ENCODE peak calls at places on chromosomes 5 and 9, in seven cellular contexts. X is GM23338, Q is HCT116, N is neural progenitor cell, S is GM23248, T is OCI-LY7, F is MM.1S. J is an unnamed sample.

GRCh38 chr5:65102826-65103673 is 334.3 kb downstream of the CWC27 start:
- DNase-seq in X (peak; percentile 92), Q (no peak), N (peak; percentile 21), S (peak; percentile 66), T (peak; percentile 82), F (peak; percentile 59), J (peak; percentile 67)

GRCh38 chr9:95107001-95107749 is 210.3 kb downstream of the FANCC start:
- DNase-seq in X (no peak), Q (no peak), N (no peak), S (no peak), T (no peak), F (no peak), J (no peak)

GRCh38 chr5:73274870-73275756 is 102.1 kb downstream of the TMEM174 start:
- DNase-seq in X (no peak), Q (no peak), N (no peak), S (peak; percentile 79), T (no peak), F (no peak), J (peak; percentile 36)

GRCh38 chr5:124309241-124309977 is 437.0 kb downstream of the ZNF608 start:
- DNase-seq in X (peak; percentile 61), Q (no peak), N (peak; percentile 27), S (no peak), T (no peak), F (no peak), J (no peak)

GRCh38 chr9:76007935-76008334 is 117.5 kb downstream of the PCSK5 start:
- DNase-seq in X (no peak), Q (no peak), N (no peak), S (no peak), T (no peak), F (no peak), J (no peak)

GRCh38 chr9:33044677-33045282 is 19.7 kb downstream of the DNAJA1 start:
- DNase-seq in X (peak; percentile 81), Q (no peak), N (peak; percentile 62), S (no peak), T (no peak), F (no peak), J (peak; percentile 57)

GRCh38 chr5:25694805-25695204 is 1050.0 kb upstream of the CDH10 start:
- DNase-seq in X (no peak), Q (no peak), N (no peak), S (no peak), T (no peak), F (no peak), J (no peak)

GRCh38 chr5:77356740-77357139 is 135.4 kb downstream of the WDR41 start:
- DNase-seq in X (no peak), Q (no peak), N (no peak), S (peak; percentile 59), T (no peak), F (no peak), J (no peak)

GRCh38 chr9:7756088-7756487 is 43.5 kb downstream of the DMAC1 start:
- DNase-seq in X (no peak), Q (no peak), N (no peak), S (no peak), T (no peak), F (peak; percentile 73), J (no peak)

GRCh38 chr5:120765189-120765588 is 301.1 kb downstream of the PRR16 start:
- DNase-seq in X (no peak), Q (no peak), N (no peak), S (peak; percentile 54), T (no peak), F (no peak), J (no peak)

GRCh38 chr9:80698725-80699124 is 990.6 kb downstream of the TLE1 start:
- DNase-seq in X (no peak), Q (no peak), N (no peak), S (no peak), T (no peak), F (no peak), J (no peak)

GRCh38 chr9:80701061-80701460 is 988.3 kb downstream of the TLE1 start:
- DNase-seq in X (no peak), Q (no peak), N (no peak), S (no peak), T (no peak), F (no peak), J (no peak)

DNA sequence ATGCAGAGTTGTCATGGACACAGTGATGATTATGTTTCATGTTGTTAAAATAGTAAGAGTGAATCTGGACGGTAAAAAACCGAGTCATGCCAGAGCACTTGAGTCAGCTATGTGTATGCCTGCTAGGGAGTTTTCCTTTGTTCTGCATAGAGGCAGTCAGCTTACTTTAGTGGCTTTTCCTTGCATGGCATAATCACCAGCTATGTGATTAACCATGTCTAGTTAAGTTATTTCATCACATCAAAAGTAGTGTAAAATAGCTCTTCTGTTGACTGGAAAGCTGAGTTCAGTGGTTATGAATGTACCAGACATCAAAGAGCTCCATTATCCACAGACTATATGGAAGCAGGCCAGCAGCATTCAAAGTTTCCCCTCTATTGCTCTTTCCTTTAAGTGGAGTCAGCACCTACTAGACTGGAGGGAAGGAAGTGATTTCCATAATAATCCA is 989.8 kb downstream of the TLE1 start:
- DNase-seq in X (peak; percentile 6), Q (no peak), N (peak; percentile 1), S (no peak), T (no peak), F (no peak), J (peak; percentile 54)
- TF ChIP-seq EZH2phosphoT487 in X (no peak), Q (no peak), N (no peak), S (no peak), T (no peak), F (no peak), J (no peak)

DNA sequence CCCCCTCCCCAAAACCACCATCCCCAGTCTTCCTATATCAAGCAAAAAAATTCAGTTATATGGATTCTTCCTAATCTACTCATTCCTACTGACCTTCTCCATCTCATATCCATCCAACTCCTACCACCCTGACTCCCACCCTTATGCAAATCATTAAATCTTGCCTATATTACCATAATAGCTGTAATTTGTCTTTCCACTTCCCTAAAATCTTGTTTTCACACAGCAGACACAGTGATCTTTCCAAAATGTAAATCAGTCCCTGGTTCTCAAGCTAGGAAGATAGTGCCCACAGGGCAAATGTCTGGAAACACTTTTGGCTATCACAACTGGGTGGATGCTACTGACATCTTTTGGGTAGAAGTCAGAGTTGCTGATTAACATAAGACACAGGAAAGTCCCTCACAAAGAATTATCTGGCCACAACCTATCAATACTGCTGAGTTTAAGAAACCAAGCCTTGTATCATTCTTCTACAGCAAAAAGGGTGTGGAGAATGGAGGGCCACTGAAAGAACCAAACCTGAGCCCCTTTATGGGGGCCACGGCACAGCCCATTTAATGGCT is 1.4 kb downstream of the SRA1 start:
- DNase-seq in X (no peak), Q (no peak), N (no peak), S (peak; percentile 34), T (peak; percentile 7), F (peak; percentile 23), J (no peak)
- H4K20me1 ChIP-seq in X (peaks cover 3% of the 10 kb centered on the region), Q (no peaks in the 10 kb centered on the region), N (peaks cover 14% of the 10 kb centered on the region), S (peaks cover 8% of the 10 kb centered on the region), T (no peaks in the 10 kb centered on the region), F (peaks cover 4% of the 10 kb centered on the region), J (peaks cover 5% of the 10 kb centered on the region)

DNA sequence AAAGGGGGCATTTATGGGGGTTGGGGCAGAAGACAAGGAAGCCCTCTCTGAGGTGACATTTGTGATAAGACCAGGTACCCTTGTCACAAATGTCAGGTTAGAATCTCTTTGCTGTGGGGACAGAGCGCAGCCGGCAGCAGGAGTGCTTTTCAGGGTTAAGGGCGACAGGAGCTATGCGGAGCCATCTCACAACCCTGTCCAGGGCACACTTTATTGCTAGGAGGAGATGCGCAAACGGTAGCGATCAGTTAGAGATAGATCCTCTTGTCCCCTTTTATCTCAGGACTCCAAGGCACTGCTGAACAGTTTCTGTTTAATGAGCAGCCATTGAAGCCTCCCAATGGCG is 438 bp upstream of the LAMC3 start:
- DNase-seq in X (no peak), Q (no peak), N (no peak), S (no peak), T (no peak), F (no peak), J (no peak)
- H2AFZ ChIP-seq in X (peak overlapping the region; percentile 96), Q (peak overlapping the region; percentile 99), N (no peak overlapping the region), S (peak overlapping the region; percentile 68), T (no peak overlapping the region), F (no peak overlapping the region), J (no peak overlapping the region)

GRCh38 chr5:53323511-53323910 is 156.9 kb upstream of the FST start:
- DNase-seq in X (no peak), Q (no peak), N (no peak), S (no peak), T (no peak), F (no peak), J (no peak)

GRCh38 chr5:53322257-53322656 is 158.2 kb upstream of the FST start:
- DNase-seq in X (no peak), Q (no peak), N (no peak), S (no peak), T (no peak), F (no peak), J (no peak)

GRCh38 chr5:53326420-53327153 is 153.8 kb upstream of the FST start:
- DNase-seq in X (no peak), Q (no peak), N (no peak), S (peak; percentile 63), T (no peak), F (no peak), J (no peak)

GRCh38 chr5:53321721-53322120 is 158.7 kb upstream of the FST start:
- DNase-seq in X (no peak), Q (no peak), N (no peak), S (no peak), T (no peak), F (no peak), J (no peak)

GRCh38 chr5:53323943-53324642 is 156.3 kb upstream of the FST start:
- DNase-seq in X (no peak), Q (no peak), N (no peak), S (no peak), T (no peak), F (peak; percentile 17), J (no peak)
- TF ChIP-seq EZH2phosphoT487 in X (no peak), Q (no peak), N (no peak), S (no peak), T (no peak), F (no peak), J (no peak)

GRCh38 chr5:154047324-154047723 is 8.6 kb downstream of the MFAP3 start:
- DNase-seq in X (no peak), Q (no peak), N (no peak), S (no peak), T (no peak), F (no peak), J (no peak)
- H4K20me1 ChIP-seq in X (peaks cover 10% of the 10 kb centered on the region), Q (no peaks in the 10 kb centered on the region), N (peaks cover 16% of the 10 kb centered on the region), S (peaks cover 3% of the 10 kb centered on the region), T (peaks cover 6% of the 10 kb centered on the region), F (no peaks in the 10 kb centered on the region), J (peaks cover 4% of the 10 kb centered on the region)